ENCODE peak calls at places on chromosome 3, in six cellular contexts. I, M, D, W, H and F are unnamed samples.

GRCh38 chr3:154356009-154356408 is 31.7 kb upstream of the DHX36 start:
- DNase-seq in W (no peak), H (no peak), M (no peak), D (no peak), I (no peak), F (peak; percentile 76)

GRCh38 chr3:169122407-169122806 is 541.1 kb downstream of the MECOM start:
- DNase-seq in I (no peak), M (no peak), W (no peak), D (no peak), H (no peak), F (no peak)

GRCh38 chr3:46350262-46350565 is 3.7 kb upstream of the CCR2 start:
- DNase-seq in D (no peak), I (no peak), H (no peak), M (no peak), W (no peak), F (no peak)

GRCh38 chr3:19891740-19892139 is 42.3 kb downstream of the EFHB start:
- DNase-seq in M (no peak), D (no peak), H (no peak), W (no peak), I (no peak), F (peak; percentile 91)

GRCh38 chr3:46884929-46885328 is 7.4 kb downstream of the PTH1R start:
- DNase-seq in D (no peak), H (no peak), M (no peak), W (no peak), I (no peak), F (no peak)

GRCh38 chr3:155745795-155746550 is 1.1 kb upstream of the PLCH1 start:
- DNase-seq in D (peak; percentile 45), W (no peak), H (no peak), M (no peak), I (no peak), F (peak; percentile 44)

GRCh38 chr3:102454101-102454625 is 19.3 kb downstream of the ZPLD1 start:
- DNase-seq in W (no peak), H (no peak), I (no peak), D (no peak), M (no peak), F (peak; percentile 46)

GRCh38 chr3:188855690-188856089 is 316.1 kb upstream of the TPRG1 start:
- DNase-seq in M (no peak), I (no peak), D (no peak), W (no peak), H (no peak), F (no peak)

GRCh38 chr3:46071222-46071621 is 43.9 kb upstream of the XCR1 start:
- DNase-seq in D (no peak), H (no peak), W (no peak), I (no peak), M (no peak), F (no peak)

GRCh38 chr3:71582612-71583568 is 638 bp downstream of the FOXP1 start:
- DNase-seq in W (peak; percentile 64), I (peak; percentile 61), H (no peak), D (no peak), M (peak; percentile 83), F (peak; percentile 17)

GRCh38 chr3:40736943-40737342 is 212.2 kb downstream of the ZNF621 start:
- DNase-seq in W (no peak), I (no peak), H (no peak), M (no peak), D (no peak), F (no peak)

GRCh38 chr3:79564192-79564591 is 203.6 kb downstream of the ROBO1 start:
- DNase-seq in I (no peak), M (no peak), W (no peak), D (no peak), H (no peak), F (no peak)

GRCh38 chr3:153166206-153166605 is 4.2 kb downstream of the RAP2B start:
- DNase-seq in H (no peak), I (no peak), D (no peak), W (no peak), M (no peak), F (peak; percentile 72)

GRCh38 chr3:151439652-151440125 is 21.2 kb downstream of the IGSF10 start:
- DNase-seq in W (no peak), I (no peak), M (no peak), D (peak; percentile 53), H (peak; percentile 69), F (peak; percentile 64)

GRCh38 chr3:85821130-85821756 is 862.5 kb downstream of the CADM2 start:
- DNase-seq in D (no peak), H (no peak), W (no peak), I (no peak), M (no peak), F (peak; percentile 38)

GRCh38 chr3:27591321-27591711 is 107.1 kb upstream of the SLC4A7 start:
- DNase-seq in H (no peak), D (no peak), I (no peak), W (no peak), M (no peak), F (no peak)

GRCh38 chr3:174440741-174441587 is 418.2 kb upstream of the NAALADL2 start:
- DNase-seq in D (peak; percentile 76), I (peak; percentile 31), M (peak; percentile 92), H (peak; percentile 67), W (peak; percentile 70), F (peak; percentile 79)

GRCh38 chr3:58793052-58793451 is 126.5 kb upstream of the FAM3D start:
- DNase-seq in H (no peak), W (no peak), M (no peak), D (no peak), I (no peak), F (no peak)

GRCh38 chr3:11588755-11589154 is 55.0 kb downstream of the VGLL4 start:
- DNase-seq in M (no peak), D (no peak), H (no peak), W (no peak), I (no peak), F (no peak)

GRCh38 chr3:89851974-89852621 is 744.7 kb downstream of the EPHA3 start:
- DNase-seq in H (no peak), I (no peak), D (no peak), M (no peak), W (peak; percentile 48), F (peak; percentile 7)

GRCh38 chr3:13650210-13651056 is 101.5 kb downstream of the FBLN2 start:
- DNase-seq in D (peak; percentile 59), W (peak; percentile 73), H (peak; percentile 33), I (peak; percentile 72), M (peak; percentile 72), F (peak; percentile 31)

GRCh38 chr3:135329479-135329878 is 534.4 kb downstream of the EPHB1 start:
- DNase-seq in M (no peak), I (no peak), H (no peak), W (no peak), D (no peak), F (peak; percentile 50)

GRCh38 chr3:152058906-152059305 is 185.5 kb downstream of the SUCNR1 start:
- DNase-seq in D (no peak), M (no peak), I (no peak), W (no peak), H (no peak), F (no peak)

GRCh38 chr3:129312021-129312639 is 33.5 kb downstream of the HMCES start:
- DNase-seq in D (no peak), H (no peak), I (no peak), W (no peak), M (no peak), F (peak; percentile 24)

GRCh38 chr3:54783611-54784010 is 144.2 kb downstream of the LRTM1 start:
- DNase-seq in H (no peak), M (no peak), D (no peak), I (no peak), W (no peak), F (no peak)

GRCh38 chr3:150721285-150722130 is 17.8 kb upstream of the ERICH6 start:
- DNase-seq in D (peak; percentile 45), H (no peak), W (no peak), M (no peak), I (no peak), F (peak; percentile 69)

GRCh38 chr3:172068977-172069376 is 29.6 kb downstream of the FNDC3B start:
- DNase-seq in M (no peak), D (no peak), W (no peak), I (no peak), H (no peak), F (no peak)

DNA sequence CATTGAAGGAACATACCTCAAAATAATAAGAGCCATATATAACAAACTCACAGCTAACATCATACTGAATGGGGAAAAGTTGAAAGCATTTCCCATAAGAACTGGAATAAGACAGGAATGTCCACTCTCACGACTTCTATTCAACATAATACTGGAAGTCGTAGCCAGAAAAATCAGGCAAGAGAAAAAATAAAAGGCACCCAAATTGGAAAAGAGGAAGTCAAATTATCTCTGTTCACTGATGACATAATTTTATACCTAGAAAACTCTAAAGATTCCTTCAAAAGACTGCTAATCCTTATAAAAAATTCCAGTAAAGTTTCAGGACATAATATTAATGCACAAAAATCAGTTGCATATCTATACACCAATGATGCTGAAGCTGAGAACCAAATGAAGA is 34.9 kb downstream of the SLC2A2 start:
- DNase-seq in I (no peak), M (no peak), D (no peak), H (no peak), W (no peak), F (no peak)
- TF ChIP-seq CTCF in I (no peak), M (no peak), D (no peak), H (no peak), W (no peak), F (no peak)

DNA sequence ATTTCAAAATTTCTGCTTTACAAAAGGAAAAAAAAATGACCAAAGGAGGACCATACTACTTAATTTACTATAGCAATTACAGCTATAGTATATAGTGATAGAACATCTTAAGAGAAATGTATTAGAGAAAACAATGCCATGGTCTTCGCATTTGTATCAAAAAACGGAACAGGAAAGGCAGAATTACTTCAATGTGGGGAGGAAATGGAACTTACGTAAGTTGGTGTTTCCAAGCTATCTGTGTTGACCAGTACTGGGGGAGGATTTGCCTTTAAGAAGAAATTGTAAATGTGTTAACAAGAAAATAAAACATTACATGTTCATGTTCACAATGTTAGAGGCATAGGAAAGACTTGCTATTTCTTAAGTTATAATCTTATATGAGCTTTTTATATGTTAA is 119.9 kb upstream of the MELTF start:
- DNase-seq in I (no peak), W (no peak), H (no peak), M (no peak), D (no peak), F (no peak)
- TF ChIP-seq CTCF in I (no peak), W (no peak), H (no peak), M (no peak), D (no peak), F (no peak)

GRCh38 chr3:173395412-173396181 is 1.9 kb upstream of the NLGN1 start:
- DNase-seq in D (peak; percentile 54), W (peak; percentile 42), I (peak; percentile 13), M (peak; percentile 85), H (no peak), F (peak; percentile 61)
- TF ChIP-seq CTCF in D (no peak), W (no peak), I (no peak), M (peak; percentile 25), H (no peak), F (no peak)

GRCh38 chr3:34277110-34277509 is 478.7 kb downstream of the PDCD6IP start:
- DNase-seq in I (no peak), D (no peak), M (no peak), H (no peak), W (no peak), F (no peak)
- TF ChIP-seq CTCF in I (no peak), D (no peak), M (no peak), H (peak; percentile 16), W (no peak), F (no peak)

GRCh38 chr3:123447749-123448502 is 964 bp downstream of the ADCY5 start:
- DNase-seq in M (peak; percentile 56), D (no peak), I (peak; percentile 19), H (no peak), W (no peak), F (no peak)
- TF ChIP-seq CTCF in M (peak; percentile 32), D (peak; percentile 13), I (no peak), H (peak; percentile 99), W (no peak), F (no peak)